ENCODE peak calls at places on chromosomes 7 and 10, in nine cellular contexts. I, L, N, H, P, M, U, R and Z are unnamed samples.

GRCh38 chr10:133441780-133442179 is 12.0 kb upstream of the SCART1 start:
- DNase-seq in I (no peak), L (no peak), N (no peak), H (peak), P (no peak), M (peak), U (no peak), R (peak), Z (no peak)

GRCh38 chr7:46705416-46706255 is 784.6 kb upstream of the IGFBP3 start:
- DNase-seq in I (no peak), L (no peak), N (peak), H (no peak), P (no peak), M (no peak), U (no peak), R (no peak), Z (peak)

GRCh38 chr10:30730306-30730705 is 100.8 kb upstream of the LYZL2 start:
- DNase-seq in I (no peak), L (no peak), N (no peak), H (no peak), P (no peak), M (no peak), U (no peak), R (no peak), Z (no peak)

GRCh38 chr10:126674741-126675515 is 4.4 kb upstream of the C10orf90 start:
- DNase-seq in I (no peak), L (no peak), N (no peak), H (no peak), P (no peak), M (no peak), U (no peak), R (no peak), Z (no peak)

GRCh38 chr10:83427101-83427500 is 712.2 kb upstream of the GHITM start:
- DNase-seq in I (no peak), L (no peak), N (no peak), H (peak), P (no peak), M (no peak), U (peak), R (no peak), Z (no peak)

GRCh38 chr10:71092812-71093391 is 119.5 kb upstream of the UNC5B start:
- DNase-seq in I (no peak), L (no peak), N (no peak), H (no peak), P (no peak), M (no peak), U (no peak), R (no peak), Z (no peak)

GRCh38 chr7:127882313-127882920 is 148.8 kb downstream of the LRRC4 start:
- DNase-seq in I (no peak), L (no peak), N (no peak), H (no peak), P (no peak), M (no peak), U (no peak), R (no peak), Z (no peak)

GRCh38 chr10:124222298-124223000 is 129.1 kb upstream of the CHST15 start:
- DNase-seq in I (no peak), L (no peak), N (no peak), H (peak), P (peak), M (no peak), U (peak), R (no peak), Z (no peak)

GRCh38 chr7:68295386-68295785 is 1298.8 kb downstream of the TYW1 start:
- DNase-seq in I (no peak), L (no peak), N (no peak), H (no peak), P (no peak), M (no peak), U (no peak), R (no peak), Z (no peak)

GRCh38 chr7:158327012-158327411 is 260.6 kb downstream of the PTPRN2 start:
- DNase-seq in I (no peak), L (no peak), N (no peak), H (no peak), P (no peak), M (no peak), U (no peak), R (no peak), Z (no peak)

GRCh38 chr10:17527530-17528146 is 73.2 kb upstream of the ST8SIA6 start:
- DNase-seq in I (peak), L (no peak), N (no peak), H (no peak), P (no peak), M (no peak), U (no peak), R (no peak), Z (peak)

GRCh38 chr7:69714886-69715571 is 116.8 kb downstream of the AUTS2 start:
- DNase-seq in I (no peak), L (no peak), N (no peak), H (no peak), P (no peak), M (no peak), U (no peak), R (no peak), Z (no peak)

GRCh38 chr7:4798706-4799235 is 23.3 kb downstream of the AP5Z1 start:
- DNase-seq in I (no peak), L (no peak), N (no peak), H (no peak), P (no peak), M (peak), U (peak), R (no peak), Z (no peak)

GRCh38 chr10:8628351-8628750 is 573.9 kb downstream of the GATA3 start:
- DNase-seq in I (peak), L (no peak), N (no peak), H (no peak), P (no peak), M (no peak), U (peak), R (no peak), Z (no peak)

GRCh38 chr7:41005381-41005901 is 697.4 kb downstream of the INHBA start:
- DNase-seq in I (peak), L (no peak), N (peak), H (no peak), P (no peak), M (peak), U (no peak), R (no peak), Z (peak)

GRCh38 chr10:81135851-81136250 is 598.1 kb downstream of the SH2D4B start:
- DNase-seq in I (no peak), L (no peak), N (no peak), H (no peak), P (no peak), M (no peak), U (no peak), R (no peak), Z (no peak)

GRCh38 chr7:138259675-138260074 is 183.4 kb downstream of the AKR1D1 start:
- DNase-seq in I (no peak), L (no peak), N (no peak), H (no peak), P (no peak), M (no peak), U (no peak), R (no peak), Z (no peak)

GRCh38 chr7:154375956-154376355 is 323.8 kb downstream of the DPP6 start:
- DNase-seq in I (no peak), L (no peak), N (no peak), H (peak), P (no peak), M (no peak), U (peak), R (no peak), Z (no peak)

GRCh38 chr10:22427890-22428571 is 82.7 kb downstream of the SPAG6 start:
- DNase-seq in I (peak), L (peak), N (peak), H (peak), P (no peak), M (no peak), U (peak), R (no peak), Z (peak)

GRCh38 chr7:27526991-27527722 is 135.5 kb downstream of the HIBADH start:
- DNase-seq in I (no peak), L (no peak), N (no peak), H (no peak), P (no peak), M (no peak), U (no peak), R (no peak), Z (peak)

GRCh38 chr7:84123903-84124573 is 70.6 kb downstream of the SEMA3A start:
- DNase-seq in I (no peak), L (no peak), N (no peak), H (no peak), P (no peak), M (no peak), U (no peak), R (no peak), Z (no peak)

GRCh38 chr10:13594641-13595040 is 7.9 kb downstream of the PRPF18 start:
- DNase-seq in I (no peak), L (no peak), N (no peak), H (no peak), P (no peak), M (no peak), U (no peak), R (no peak), Z (no peak)

GRCh38 chr7:26688936-26689506 is 175.4 kb downstream of the SKAP2 start:
- DNase-seq in I (no peak), L (no peak), N (no peak), H (no peak), P (no peak), M (no peak), U (no peak), R (no peak), Z (no peak)

GRCh38 chr7:151795168-151795754 is 81.7 kb downstream of the PRKAG2 start:
- DNase-seq in I (no peak), L (no peak), N (no peak), H (no peak), P (peak), M (no peak), U (no peak), R (no peak), Z (no peak)

GRCh38 chr7:100132697-100133137 is 6.0 kb downstream of the MBLAC1 start:
- DNase-seq in I (peak), L (no peak), N (peak), H (peak), P (no peak), M (no peak), U (peak), R (peak), Z (peak)

GRCh38 chr7:129363-130221 is 62.8 kb upstream of the FAM20C start:
- DNase-seq in I (no peak), L (no peak), N (no peak), H (no peak), P (no peak), M (peak), U (no peak), R (no peak), Z (peak)

GRCh38 chr7:7870590-7870989 is 98.0 kb upstream of the GLCCI1 start:
- DNase-seq in I (no peak), L (no peak), N (no peak), H (no peak), P (no peak), M (no peak), U (no peak), R (no peak), Z (peak)

GRCh38 chr10:21807162-21807561 is 196.4 kb downstream of the DNAJC1 start:
- DNase-seq in I (no peak), L (no peak), N (no peak), H (no peak), P (no peak), M (no peak), U (peak), R (no peak), Z (no peak)

GRCh38 chr7:138097064-138097741 is 20.9 kb downstream of the AKR1D1 start:
- DNase-seq in I (peak), L (peak), N (no peak), H (peak), P (no peak), M (no peak), U (peak), R (peak), Z (peak)

GRCh38 chr10:133347636-133348517 is 704 bp downstream of the PRAP1 start:
- DNase-seq in I (no peak), L (no peak), N (no peak), H (peak), P (no peak), M (no peak), U (no peak), R (no peak), Z (no peak)

GRCh38 chr10:75281980-75282379 is 46.2 kb upstream of the COMTD1 start:
- DNase-seq in I (peak), L (no peak), N (no peak), H (no peak), P (no peak), M (no peak), U (no peak), R (peak), Z (no peak)

GRCh38 chr10:129586897-129587443 is 119.9 kb downstream of the MGMT start:
- DNase-seq in I (no peak), L (no peak), N (no peak), H (no peak), P (no peak), M (no peak), U (no peak), R (no peak), Z (peak)

GRCh38 chr7:27160546-27161213 is 4.2 kb upstream of the HOXA7 start:
- DNase-seq in I (peak), L (no peak), N (no peak), H (peak), P (peak), M (peak), U (peak), R (peak), Z (peak)

GRCh38 chr7:53596230-53596629 is 560.8 kb downstream of the POM121L12 start:
- DNase-seq in I (peak), L (no peak), N (no peak), H (no peak), P (no peak), M (no peak), U (peak), R (peak), Z (no peak)

GRCh38 chr10:96586419-96587254 is at the start of gene TM9SF3:
- DNase-seq in I (peak), L (peak), N (peak), H (peak), P (peak), M (peak), U (peak), R (peak), Z (peak)
- TF ChIP-seq CTCF in I (no peak), L (no peak), N (no peak), H (no peak), P (no peak), M (no peak), U (no peak), R (no peak), Z (no peak)

GRCh38 chr10:100829933-100830727 is 82.6 kb upstream of the SLF2 start:
- DNase-seq in I (no peak), L (no peak), N (no peak), H (no peak), P (no peak), M (no peak), U (no peak), R (no peak), Z (no peak)

GRCh38 chr10:100829103-100829870 is 83.5 kb upstream of the SLF2 start:
- DNase-seq in I (no peak), L (no peak), N (no peak), H (peak), P (no peak), M (no peak), U (no peak), R (no peak), Z (no peak)

GRCh38 chr10:100827819-100828743 is 82.7 kb downstream of the PAX2 start:
- DNase-seq in I (no peak), L (no peak), N (no peak), H (peak), P (no peak), M (no peak), U (peak), R (peak), Z (no peak)

GRCh38 chr10:100826983-100827818 is 81.8 kb downstream of the PAX2 start:
- DNase-seq in I (no peak), L (peak), N (no peak), H (peak), P (no peak), M (no peak), U (peak), R (no peak), Z (no peak)

GRCh38 chr10:100828744-100829102 is 83.3 kb downstream of the PAX2 start:
- DNase-seq in I (no peak), L (no peak), N (no peak), H (peak), P (no peak), M (no peak), U (peak), R (no peak), Z (no peak)
- H3K4me3 ChIP-seq in I (no peak), L (peak), N (no peak), H (peak), P (peak), M (peak), U (peak), R (peak), Z (no peak)

GRCh38 chr7:93879356-93879755 is 11.2 kb downstream of the TFPI2 start:
- DNase-seq in I (no peak), L (no peak), N (no peak), H (no peak), P (no peak), M (no peak), U (no peak), R (no peak), Z (no peak)

GRCh38 chr7:93883917-93884345 is 6.6 kb downstream of the TFPI2 start:
- DNase-seq in I (no peak), L (no peak), N (no peak), H (no peak), P (no peak), M (no peak), U (no peak), R (no peak), Z (no peak)

GRCh38 chr7:93884541-93884940 is 6.0 kb downstream of the TFPI2 start:
- DNase-seq in I (peak), L (no peak), N (no peak), H (no peak), P (no peak), M (no peak), U (no peak), R (no peak), Z (no peak)

GRCh38 chr7:93882481-93882880 is 8.1 kb downstream of the TFPI2 start:
- DNase-seq in I (no peak), L (no peak), N (no peak), H (no peak), P (no peak), M (no peak), U (no peak), R (no peak), Z (no peak)

DNA sequence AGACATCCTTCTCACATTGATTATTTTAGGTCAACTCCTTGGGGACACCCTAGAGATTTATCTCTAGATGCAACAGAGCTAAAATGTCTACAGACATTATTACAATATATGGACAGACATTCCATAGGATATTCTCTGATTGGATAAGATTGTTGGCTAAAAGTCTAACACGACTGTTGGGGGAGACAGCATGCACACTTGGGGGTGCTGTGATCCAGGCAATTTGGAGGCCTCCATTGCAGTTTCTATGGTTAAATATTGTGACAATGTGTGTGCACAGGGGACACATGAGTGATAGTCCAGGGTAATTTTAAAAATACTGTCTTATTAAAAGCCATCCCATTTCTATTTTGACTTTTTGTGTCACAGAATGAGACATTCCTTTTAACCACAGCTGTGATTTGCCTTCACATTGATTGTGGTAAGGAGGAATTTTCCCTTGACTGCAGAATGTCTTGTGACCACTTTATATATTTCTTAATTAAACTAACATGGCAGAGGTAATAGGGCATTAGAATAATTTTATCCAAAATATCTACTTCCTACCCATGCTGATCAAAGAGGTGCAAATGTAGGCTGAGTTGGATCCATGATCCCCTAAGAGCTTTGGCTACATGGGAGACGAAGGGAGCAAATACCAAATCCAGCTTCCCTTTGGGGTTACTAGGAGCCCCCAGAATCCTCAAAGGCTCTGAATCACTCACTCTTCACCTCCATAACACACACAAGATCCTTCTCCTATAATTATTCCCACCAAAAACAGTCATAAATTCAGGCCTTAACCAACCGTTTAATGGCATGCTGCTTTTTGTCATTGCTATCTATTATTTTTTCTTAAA is 7.3 kb downstream of the TFPI2 start:
- DNase-seq in I (no peak), L (no peak), N (no peak), H (no peak), P (no peak), M (no peak), U (no peak), R (no peak), Z (no peak)
- TF ChIP-seq CTCF in I (no peak), L (no peak), N (no peak), H (no peak), P (no peak), M (no peak), U (no peak), R (no peak), Z (no peak)

DNA sequence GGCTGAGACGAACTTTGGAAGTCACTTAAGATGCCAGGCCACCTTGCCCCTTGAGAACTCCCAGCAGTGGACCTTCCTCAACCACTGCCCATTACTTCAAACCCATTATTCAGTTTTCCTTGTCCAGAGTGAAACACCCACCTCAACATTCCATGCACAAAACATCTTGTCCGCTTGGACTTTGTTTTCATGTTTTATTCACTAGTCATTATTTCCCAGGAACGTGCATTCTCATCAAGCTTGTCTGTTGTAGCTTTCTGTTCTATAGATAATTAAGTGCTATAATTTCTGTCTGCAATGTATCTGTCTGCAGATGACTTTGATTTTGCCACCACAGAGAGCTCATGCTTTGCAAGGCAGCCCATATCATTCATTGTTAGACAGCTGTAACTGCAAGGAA is 117.3 kb downstream of the RAB18 start:
- DNase-seq in I (no peak), L (no peak), N (no peak), H (no peak), P (no peak), M (no peak), U (no peak), R (no peak), Z (no peak)
- H3K4me3 ChIP-seq in I (no peak), L (no peak), N (no peak), H (no peak), P (no peak), M (no peak), U (no peak), R (no peak), Z (no peak)

GRCh38 chr7:74173491-74173865 is 678 bp upstream of the EIF4H start:
- DNase-seq in I (no peak), L (no peak), N (no peak), H (no peak), P (no peak), M (no peak), U (no peak), R (no peak), Z (no peak)
- TF ChIP-seq CTCF in I (no peak), L (no peak), N (no peak), H (no peak), P (no peak), M (no peak), U (no peak), R (no peak), Z (no peak)

GRCh38 chr10:84762754-84763394 is 434.5 kb downstream of the CCSER2 start:
- DNase-seq in I (no peak), L (no peak), N (no peak), H (no peak), P (no peak), M (no peak), U (no peak), R (no peak), Z (no peak)
- H3K4me3 ChIP-seq in I (no peak), L (no peak), N (no peak), H (no peak), P (no peak), M (no peak), U (no peak), R (no peak), Z (no peak)

DNA sequence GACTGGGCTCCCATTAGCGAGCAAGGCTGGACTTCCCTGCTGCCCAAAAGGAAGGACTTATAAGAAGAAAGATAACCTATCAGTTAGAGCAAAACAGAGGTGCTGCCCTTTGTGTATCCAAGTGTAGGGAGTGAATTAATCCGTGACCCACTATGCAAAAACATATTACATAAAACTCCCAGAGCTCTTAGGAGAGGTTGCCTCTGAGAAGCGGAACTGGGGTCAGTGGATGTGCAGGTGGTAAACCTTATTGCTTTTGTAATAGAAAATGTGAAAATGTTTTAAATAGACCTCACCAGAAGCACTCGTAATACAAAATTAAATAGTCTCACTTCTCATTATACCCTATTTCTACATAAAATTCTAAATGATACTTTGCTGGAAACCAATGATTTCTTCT is 17.1 kb upstream of the IL6 start:
- DNase-seq in I (no peak), L (no peak), N (no peak), H (no peak), P (no peak), M (no peak), U (no peak), R (no peak), Z (no peak)
- TF ChIP-seq CTCF in I (no peak), L (no peak), N (no peak), H (no peak), P (no peak), M (no peak), U (no peak), R (no peak), Z (no peak)